ENCODE peak calls at places on chromosomes 2 and 18, in seven cellular contexts. T, L, J, A, U, D and Y are unnamed samples.

GRCh38 chr2:234343297-234343696 is 153.6 kb downstream of the ARL4C start:
- DNase-seq in L (no peak), D (no peak), A (no peak), U (no peak), T (no peak), J (no peak), Y (no peak)

GRCh38 chr18:74577019-74577418 is 20.7 kb upstream of the ZNF407 start:
- DNase-seq in L (no peak), T (no peak), U (no peak), D (no peak), A (no peak), J (no peak), Y (no peak)

GRCh38 chr2:127771756-127772155 is 39.2 kb downstream of the WDR33 start:
- DNase-seq in J (no peak), L (no peak), T (no peak), U (no peak), A (no peak), D (no peak), Y (no peak)

GRCh38 chr2:167733750-167734149 is 513.6 kb downstream of the STK39 start:
- DNase-seq in U (no peak), J (no peak), T (no peak), D (no peak), A (no peak), L (no peak), Y (no peak)

GRCh38 chr2:131034122-131035051 is 58.9 kb downstream of the FAM168B start:
- DNase-seq in T (peak), J (peak), U (peak), D (no peak), A (no peak), L (no peak), Y (no peak)

GRCh38 chr18:5542393-5543035 is 1.3 kb downstream of the EPB41L3 start:
- DNase-seq in U (no peak), D (no peak), T (peak), A (no peak), L (no peak), J (peak), Y (no peak)

GRCh38 chr2:127195140-127196074 is 24.7 kb downstream of the CYP27C1 start:
- DNase-seq in A (no peak), L (no peak), J (no peak), D (no peak), T (no peak), U (no peak), Y (no peak)

GRCh38 chr2:174866421-174866820 is 102.1 kb upstream of the CHRNA1 start:
- DNase-seq in D (no peak), J (no peak), U (no peak), T (no peak), L (no peak), A (no peak), Y (no peak)

GRCh38 chr2:38128653-38129052 is 52.7 kb upstream of the CYP1B1 start:
- DNase-seq in U (no peak), D (no peak), J (no peak), L (no peak), A (no peak), T (no peak), Y (no peak)

GRCh38 chr2:168577885-168578284 is 121.8 kb downstream of the CERS6 start:
- DNase-seq in D (no peak), U (no peak), L (no peak), J (no peak), A (no peak), T (no peak), Y (no peak)

GRCh38 chr2:47267389-47268086 is 112.4 kb upstream of the STPG4 start:
- DNase-seq in A (no peak), L (no peak), U (no peak), T (no peak), D (no peak), J (no peak), Y (no peak)

GRCh38 chr18:61333271-61333745 is at the start of gene CDH20:
- DNase-seq in T (peak), L (no peak), D (no peak), J (peak), A (no peak), U (no peak), Y (no peak)

GRCh38 chr2:171579481-171579880 is 57.2 kb downstream of the CYBRD1 start:
- DNase-seq in U (no peak), T (no peak), L (no peak), A (no peak), D (no peak), J (no peak), Y (no peak)

GRCh38 chr2:28095622-28096021 is 205.1 kb downstream of the BABAM2 start:
- DNase-seq in T (no peak), U (no peak), L (no peak), J (no peak), D (no peak), A (no peak), Y (no peak)

GRCh38 chr18:55861266-55861665 is 273.3 kb upstream of the TCF4 start:
- DNase-seq in T (no peak), L (no peak), A (no peak), U (no peak), J (peak), D (no peak), Y (no peak)

GRCh38 chr2:202774104-202774503 is 97.5 kb downstream of the ICA1L start:
- DNase-seq in A (no peak), D (no peak), U (no peak), J (no peak), T (no peak), L (no peak), Y (no peak)

GRCh38 chr2:12948231-12948962 is 231.7 kb downstream of the TRIB2 start:
- DNase-seq in T (no peak), J (no peak), A (no peak), L (no peak), U (no peak), D (no peak), Y (no peak)

GRCh38 chr18:52826994-52827393 is 487.0 kb downstream of the DCC start:
- DNase-seq in U (no peak), T (no peak), J (peak), L (no peak), D (no peak), A (no peak), Y (no peak)

GRCh38 chr2:64173156-64174135 is 29.2 kb upstream of the PELI1 start:
- DNase-seq in U (no peak), A (no peak), T (no peak), L (no peak), J (no peak), D (no peak), Y (no peak)

GRCh38 chr18:8162797-8163196 is 446.4 kb upstream of the RAB12 start:
- DNase-seq in A (no peak), J (no peak), T (no peak), D (no peak), L (no peak), U (no peak), Y (no peak)

GRCh38 chr2:100043891-100044255 is 98.5 kb downstream of the AFF3 start:
- DNase-seq in U (no peak), J (no peak), A (no peak), D (no peak), T (no peak), L (no peak), Y (no peak)

GRCh38 chr2:119734051-119734450 is 25.7 kb upstream of the PTPN4 start:
- DNase-seq in J (no peak), D (no peak), T (no peak), U (no peak), A (no peak), L (no peak), Y (no peak)

GRCh38 chr2:9752441-9753275 is 90.6 kb upstream of the TAF1B start:
- DNase-seq in T (no peak), L (peak), J (no peak), A (peak), D (no peak), U (no peak), Y (no peak)

GRCh38 chr2:239472220-239472775 is 71.5 kb upstream of the HDAC4 start:
- DNase-seq in T (no peak), U (no peak), A (no peak), L (no peak), J (no peak), D (no peak), Y (no peak)

GRCh38 chr18:6751207-6751606 is 21.7 kb downstream of the ARHGAP28 start:
- DNase-seq in U (no peak), L (no peak), A (no peak), J (no peak), T (no peak), D (no peak), Y (no peak)

GRCh38 chr2:53035153-53035552 is 732.5 kb upstream of the CHAC2 start:
- DNase-seq in D (no peak), T (no peak), J (no peak), A (no peak), U (no peak), L (no peak), Y (no peak)

GRCh38 chr2:171347591-171348032 is 86.2 kb downstream of the METTL8 start:
- DNase-seq in J (no peak), U (no peak), A (no peak), D (peak), T (no peak), L (no peak), Y (no peak)

GRCh38 chr2:109670556-109671411 is 56.6 kb downstream of the SOWAHC start:
- DNase-seq in D (no peak), J (no peak), A (no peak), T (no peak), U (no peak), L (no peak), Y (no peak)

GRCh38 chr2:85457877-85458316 is 39.4 kb downstream of the SH2D6 start:
- DNase-seq in U (no peak), A (no peak), J (peak), T (no peak), D (peak), L (no peak), Y (no peak)

GRCh38 chr2:39535606-39536185 is 98.6 kb upstream of the MAP4K3 start:
- DNase-seq in D (no peak), U (no peak), L (no peak), A (no peak), J (no peak), T (no peak), Y (no peak)